ENCODE peak calls at places on chromosome 19, in six cellular contexts. U is neural crest cell; Y is astrocyte of the hippocampus; B is WTC11; K is central memory CD8-positive, alpha-beta T cell; N is GM04504. R is an unnamed sample.

GRCh38 chr19:13267889-13268288 is 117.7 kb downstream of the IER2 start:
- DNase-seq in B (no peak), N (no peak), K (no peak), Y (no peak), U (no peak), R (no peak)

GRCh38 chr19:3708207-3708931 is at the start of gene TJP3:
- DNase-seq in N (no peak), K (no peak), U (no peak), Y (peak), B (no peak), R (no peak)

GRCh38 chr19:16325161-16325527 is 518 bp downstream of the KLF2 start:
- DNase-seq in K (no peak), B (peak), U (peak), N (no peak), Y (peak), R (peak)

GRCh38 chr19:48196321-48196761 is 25.9 kb downstream of the ZSWIM9 start:
- DNase-seq in K (no peak), B (no peak), Y (no peak), U (no peak), N (no peak), R (no peak)

GRCh38 chr19:49338023-49338677 is 2.9 kb downstream of the CD37 start:
- DNase-seq in K (no peak), B (peak), N (no peak), U (no peak), Y (no peak), R (peak)

GRCh38 chr19:51365211-51366049 is 758 bp downstream of the ETFB start:
- DNase-seq in K (no peak), B (no peak), U (no peak), N (no peak), Y (peak), R (no peak)

GRCh38 chr19:13588953-13589833 is 82.9 kb upstream of the CACNA1A start:
- DNase-seq in K (peak), U (peak), B (peak), Y (peak), N (peak), R (peak)

GRCh38 chr19:55082023-55082851 is 6.6 kb downstream of the EPS8L1 start:
- DNase-seq in Y (peak), U (no peak), N (no peak), B (peak), K (no peak), R (peak)

GRCh38 chr19:1655131-1655981 is 2.9 kb upstream of the TCF3 start:
- DNase-seq in U (no peak), N (no peak), Y (peak), B (no peak), K (no peak), R (no peak)

GRCh38 chr19:2627319-2627829 is 75.1 kb downstream of the GNG7 start:
- DNase-seq in N (peak), Y (peak), U (no peak), B (no peak), K (no peak), R (peak)

GRCh38 chr19:4575267-4575793 is 15.8 kb upstream of the SEMA6B start:
- DNase-seq in U (peak), K (no peak), Y (peak), N (peak), B (peak), R (peak)

GRCh38 chr19:38841787-38842438 is 7.9 kb downstream of the HNRNPL start:
- DNase-seq in B (no peak), Y (no peak), U (no peak), K (peak), N (no peak), R (no peak)

GRCh38 chr19:39411832-39412099 is 703 bp upstream of the PLEKHG2 start:
- DNase-seq in N (peak), Y (peak), K (peak), B (peak), U (peak), R (peak)

GRCh38 chr19:22893855-22894270 is 61.8 kb downstream of the ZNF723 start:
- DNase-seq in B (no peak), N (no peak), Y (no peak), U (no peak), K (no peak), R (no peak)

GRCh38 chr19:2494447-2495129 is 18.7 kb downstream of the GADD45B start:
- DNase-seq in K (no peak), U (no peak), Y (peak), B (no peak), N (peak), R (peak)

GRCh38 chr19:36115453-36116343 is at the start of gene TBCB:
- DNase-seq in N (no peak), K (no peak), B (peak), Y (no peak), U (no peak), R (peak)

GRCh38 chr19:44851427-44851826 is 5.3 kb downstream of the NECTIN2 start:
- DNase-seq in N (no peak), B (no peak), Y (no peak), U (no peak), K (no peak), R (no peak)

GRCh38 chr19:57351867-57352266 is 796 bp downstream of the ZNF304 start:
- DNase-seq in Y (peak), B (no peak), K (no peak), N (no peak), U (no peak), R (peak)

GRCh38 chr19:5121286-5122120 is 152.6 kb downstream of the KDM4B start:
- DNase-seq in U (no peak), Y (no peak), K (no peak), B (no peak), N (no peak), R (no peak)

GRCh38 chr19:39946532-39946931 is 12.1 kb upstream of the FCGBP start:
- DNase-seq in U (no peak), Y (no peak), B (no peak), N (no peak), K (no peak), R (no peak)

R was measured in mesendoderm.